ENCODE peak calls at places on chromosomes 16 and 17, in four cellular contexts. L is PC-3, H is hepatocyte, Q is DND-41. E is an unnamed sample.

GRCh38 chr16:54507091-54507490 is 220.5 kb upstream of the IRX3 start:
- DNase-seq in L (no peak), H (no peak), Q (no peak), E (no peak)

GRCh38 chr17:76988796-76989195 is 120.6 kb downstream of the MGAT5B start:
- DNase-seq in L (no peak), H (no peak), Q (no peak), E (no peak)

GRCh38 chr17:41393826-41394225 is 3.6 kb downstream of the KRT31 start:
- DNase-seq in L (no peak), H (no peak), Q (no peak), E (no peak)

GRCh38 chr16:19245326-19245925 is 40.1 kb upstream of the CLEC19A start:
- DNase-seq in L (no peak), H (peak; percentile 54), Q (no peak), E (no peak)

GRCh38 chr17:266701-267656 is 85.5 kb upstream of the DOC2B start:
- DNase-seq in L (no peak), H (no peak), Q (no peak), E (no peak)

GRCh38 chr17:49738456-49739163 is 25.3 kb downstream of the FAM117A start:
- DNase-seq in L (no peak), H (no peak), Q (no peak), E (no peak)

GRCh38 chr17:38656959-38657823 is 17.6 kb downstream of the EPOP start:
- DNase-seq in L (no peak), H (no peak), Q (no peak), E (peak; percentile 70)

GRCh38 chr17:16652847-16653366 is 743 bp downstream of the ZNF624 start:
- DNase-seq in L (peak; percentile 48), H (no peak), Q (no peak), E (peak; percentile 4)

GRCh38 chr16:70600730-70601129 is 45.6 kb upstream of the IL34 start:
- DNase-seq in L (no peak), H (no peak), Q (no peak), E (no peak)

GRCh38 chr17:71071837-71072236 is 902.5 kb downstream of the KCNJ2 start:
- DNase-seq in L (peak; percentile 100), H (peak; percentile 23), Q (no peak), E (no peak)

GRCh38 chr17:57338257-57338919 is 82.1 kb downstream of the MSI2 start:
- DNase-seq in L (no peak), H (no peak), Q (peak; percentile 40), E (peak; percentile 45)

GRCh38 chr16:79838860-79839259 is 238.3 kb upstream of the MAF start:
- DNase-seq in L (no peak), H (peak; percentile 49), Q (no peak), E (no peak)

GRCh38 chr17:57705921-57706695 is 39.0 kb downstream of the CCDC182 start:
- DNase-seq in L (peak; percentile 27), H (no peak), Q (no peak), E (no peak)

GRCh38 chr17:81512560-81512983 is at the start of gene ACTG1:
- DNase-seq in L (peak; percentile 95), H (peak; percentile 97), Q (peak; percentile 94), E (peak; percentile 98)

DNA sequence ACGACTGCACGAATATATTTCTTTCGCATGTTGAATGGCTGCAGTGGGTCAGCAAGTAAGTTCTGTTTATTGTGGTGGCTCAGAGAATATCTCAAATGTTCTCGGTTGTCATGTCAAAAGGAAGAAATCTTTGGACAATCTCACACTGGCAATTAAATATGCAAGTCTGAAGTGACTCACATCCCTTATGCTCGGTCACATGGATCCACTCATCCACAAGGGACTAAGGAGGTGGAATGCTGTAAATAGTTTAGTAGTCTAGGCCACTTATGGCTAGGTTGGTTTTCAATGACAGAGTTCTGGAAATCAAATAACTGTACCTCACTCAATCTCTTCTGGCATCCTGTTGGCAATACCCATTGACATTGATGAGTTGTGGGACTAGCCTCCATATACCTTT is 33.0 kb upstream of the PMP22 start:
- DNase-seq in L (peak; percentile 67), H (no peak), Q (no peak), E (no peak)
- H2AFZ ChIP-seq in L (no peak overlapping the region), H (no peak overlapping the region), Q (no peak overlapping the region), E (no peak overlapping the region)

GRCh38 chr17:36918260-36918691 is 19.0 kb upstream of the LHX1 start:
- DNase-seq in L (no peak), H (no peak), Q (no peak), E (no peak)
- H2AFZ ChIP-seq in L (no peak overlapping the region), H (no peak overlapping the region), Q (no peak overlapping the region), E (no peak overlapping the region)

GRCh38 chr17:63039342-63039741 is 73.3 kb downstream of the TANC2 start:
- DNase-seq in L (peak; percentile 33), H (no peak), Q (peak; percentile 9), E (no peak)
- H2AFZ ChIP-seq in L (peak overlapping the region; percentile 46), H (no peak overlapping the region), Q (no peak overlapping the region), E (no peak overlapping the region)

DNA sequence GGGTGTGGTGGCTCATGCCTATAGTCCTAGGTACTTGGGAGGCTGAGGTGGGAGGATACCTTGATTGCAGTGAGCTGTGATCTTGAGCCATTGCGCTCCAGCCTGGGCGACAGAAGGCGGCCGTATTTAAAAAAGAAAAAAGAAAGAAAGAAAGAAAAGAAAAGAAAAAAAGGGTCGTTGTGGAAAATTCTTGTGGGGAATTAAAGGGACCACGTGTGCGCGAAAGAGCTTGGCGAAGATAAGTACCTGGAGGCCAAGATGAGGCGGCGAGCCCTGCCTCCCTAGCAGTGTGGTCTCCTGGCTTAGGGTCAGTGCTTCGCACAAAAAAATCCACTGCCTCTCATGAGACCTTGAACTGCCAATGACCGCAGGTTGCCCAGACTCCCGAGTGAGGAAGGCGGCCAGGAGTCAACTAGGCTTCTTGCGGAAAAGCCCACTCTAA is 714 bp upstream of the NMT1 start:
- DNase-seq in L (no peak), H (no peak), Q (no peak), E (no peak)
- H2AFZ ChIP-seq in L (peak overlapping the region; percentile 88), H (peak overlapping the region; percentile 61), Q (peak overlapping the region; percentile 78), E (peak overlapping the region; percentile 66)

DNA sequence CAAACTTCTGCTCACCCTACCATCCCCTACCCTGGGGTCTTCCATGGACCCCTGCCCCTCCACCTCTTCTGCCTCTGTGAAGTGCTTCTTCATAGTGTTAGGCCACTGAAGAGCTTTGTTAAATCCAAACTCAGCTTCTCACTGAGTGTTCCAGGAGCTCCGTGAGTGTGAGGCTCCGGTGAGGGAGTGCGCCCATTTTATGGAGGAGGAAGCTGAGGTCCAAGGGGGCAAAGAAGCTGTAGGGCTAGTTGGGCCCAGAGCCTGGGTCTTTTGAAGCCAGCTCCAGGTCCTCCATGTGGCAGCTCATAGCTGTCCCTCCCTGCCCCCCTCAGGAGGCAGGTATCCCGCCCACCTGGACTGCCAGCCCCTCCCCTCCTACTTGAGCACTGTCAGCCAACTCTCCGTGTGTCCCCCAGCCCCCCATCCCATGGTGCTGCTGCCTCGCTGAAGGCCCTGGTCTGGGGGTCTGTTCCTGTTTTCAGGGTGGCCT is 6.0 kb downstream of the FMNL1 start:
- DNase-seq in L (no peak), H (peak; percentile 4), Q (no peak), E (peak; percentile 25)
- H2AFZ ChIP-seq in L (no peak overlapping the region), H (no peak overlapping the region), Q (no peak overlapping the region), E (no peak overlapping the region)

DNA sequence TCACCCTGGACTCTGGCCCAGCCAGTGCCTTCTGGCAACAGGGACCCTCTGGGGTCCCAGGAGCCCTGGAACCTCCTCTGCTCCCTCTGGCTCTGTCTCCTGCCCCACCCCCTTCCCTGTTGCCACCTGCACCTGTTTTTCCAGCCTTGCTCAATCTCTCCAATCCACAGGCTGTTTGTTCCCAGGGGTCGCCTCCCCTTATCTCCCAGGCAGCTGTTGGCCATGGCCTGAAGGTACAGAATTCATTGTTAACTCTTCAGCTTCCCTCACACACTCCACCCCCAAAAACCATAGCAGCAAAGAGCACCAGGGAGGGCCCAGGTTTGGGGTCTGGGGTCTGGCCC is 39.3 kb upstream of the TOB1 start:
- DNase-seq in L (no peak), H (peak; percentile 73), Q (no peak), E (no peak)
- H2AFZ ChIP-seq in L (peak overlapping the region; percentile 51), H (peak overlapping the region; percentile 58), Q (no peak overlapping the region), E (peak overlapping the region; percentile 70)

GRCh38 chr16:67163164-67163902 is 1.2 kb upstream of the HSF4 start:
- DNase-seq in L (no peak), H (no peak), Q (no peak), E (no peak)

GRCh38 chr16:67164599-67165061 is at the start of gene HSF4:
- DNase-seq in L (no peak), H (peak; percentile 59), Q (no peak), E (no peak)

GRCh38 chr16:67163903-67164558 is 514 bp upstream of the HSF4 start:
- DNase-seq in L (no peak), H (no peak), Q (no peak), E (no peak)

GRCh38 chr16:67161595-67162058 is 1.9 kb downstream of the FBXL8 start:
- DNase-seq in L (peak; percentile 41), H (no peak), Q (no peak), E (no peak)

DNA sequence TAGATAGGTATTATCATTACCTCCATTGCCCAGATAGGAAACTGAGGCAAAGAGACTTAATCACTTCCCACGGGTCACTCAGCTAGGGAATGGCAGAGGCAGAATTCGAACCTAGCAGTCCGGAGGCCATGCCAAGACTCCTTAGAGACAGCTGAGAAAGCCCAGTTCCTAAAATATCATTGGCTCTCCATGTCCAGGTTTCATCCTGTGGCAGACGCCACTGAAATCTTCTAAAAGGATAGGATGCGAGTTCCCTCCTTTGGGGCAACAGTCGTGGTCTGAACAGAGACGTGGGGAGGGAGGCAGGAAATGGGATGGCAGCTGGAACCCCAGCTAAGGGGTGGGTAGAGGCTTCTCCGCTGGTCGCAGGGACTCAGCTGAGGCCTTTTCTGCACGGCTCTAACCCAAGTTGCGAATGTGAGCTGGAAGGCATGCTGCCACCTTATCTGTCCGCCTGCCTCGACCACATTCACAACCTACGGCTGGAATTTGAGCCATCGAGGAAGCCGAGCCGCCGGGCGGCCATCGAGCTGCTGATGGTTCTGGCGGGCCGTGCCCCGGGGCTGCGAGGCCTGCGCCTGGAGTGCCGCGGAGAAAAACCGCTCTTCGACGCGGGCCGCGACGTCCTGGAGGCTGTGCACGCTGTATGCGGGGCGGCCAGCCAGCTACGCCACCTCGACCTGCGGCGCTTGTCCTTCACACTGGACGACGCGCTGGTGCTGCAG is 1.9 kb upstream of the HSF4 start:
- DNase-seq in L (no peak), H (no peak), Q (no peak), E (no peak)
- H2AFZ ChIP-seq in L (no peak overlapping the region), H (no peak overlapping the region), Q (no peak overlapping the region), E (no peak overlapping the region)

DNA sequence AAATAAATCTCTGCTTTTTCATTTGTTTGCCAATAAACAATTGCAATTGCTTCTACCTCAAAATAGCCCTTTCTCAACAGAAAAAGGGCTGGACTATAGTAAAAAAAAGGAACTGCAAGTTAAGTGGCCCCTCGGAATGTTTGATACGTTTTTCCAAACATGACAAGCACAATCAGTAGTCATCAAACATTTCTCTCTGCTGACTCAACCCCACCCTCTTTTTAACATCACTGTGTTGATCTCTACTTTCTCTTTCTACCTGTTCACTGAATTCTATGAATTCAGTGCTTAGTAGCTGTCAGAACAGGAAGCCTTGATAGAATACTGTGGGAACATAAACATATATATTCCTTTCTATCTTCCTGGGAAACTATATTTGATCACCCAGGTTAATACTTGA is 116.5 kb upstream of the AXIN2 start:
- DNase-seq in L (peak; percentile 74), H (no peak), Q (no peak), E (no peak)
- H2AFZ ChIP-seq in L (no peak overlapping the region), H (no peak overlapping the region), Q (no peak overlapping the region), E (no peak overlapping the region)

GRCh38 chr17:74325743-74326379 is at the start of gene KIF19:
- DNase-seq in L (no peak), H (peak; percentile 70), Q (no peak), E (no peak)
- H2AFZ ChIP-seq in L (no peak within 1 kb of the TSS), H (no peak within 1 kb of the TSS), Q (no peak within 1 kb of the TSS), E (no peak within 1 kb of the TSS)

E was measured in OCI-LY7.